ENCODE peak calls at places on chromosomes 16 and 17, in four cellular contexts. W is mucosa of descending colon; J is stimulated activated CD4-positive, alpha-beta T cell treated with anti-CD3 and anti-CD28 coated beads, Interleukin-2, amount 100 ng/mL, for 48 hours; V is substantia nigra. R is an unnamed sample.
A peak's percentile ranks its signal among the peaks of the same experiment; 100 is the strongest.

GRCh38 chr17:76131061-76131691 is 9.9 kb downstream of the FOXJ1 start:
- DNase-seq in W (no peak), J (no peak), V (no peak), R (no peak)

GRCh38 chr17:29619251-29619650 is 3.5 kb downstream of the CORO6 start:
- DNase-seq in W (no peak), J (no peak), V (no peak), R (no peak)

GRCh38 chr16:26985100-26986065 is 81.3 kb upstream of the C16orf82 start:
- DNase-seq in W (no peak), J (no peak), V (no peak), R (no peak)

GRCh38 chr16:17431012-17431411 is 39.7 kb downstream of the XYLT1 start:
- DNase-seq in W (no peak), J (no peak), V (no peak), R (no peak)

GRCh38 chr17:45332989-45333701 is 16.3 kb upstream of the MAP3K14 start:
- DNase-seq in W (no peak), J (no peak), V (no peak), R (no peak)

GRCh38 chr17:61474934-61475333 is 22.7 kb downstream of the TBX4 start:
- DNase-seq in W (no peak), J (no peak), V (no peak), R (peak; percentile 16)

GRCh38 chr17:79865351-79866210 is 26.3 kb upstream of the CBX4 start:
- DNase-seq in W (no peak), J (no peak), V (no peak), R (peak; percentile 20)

GRCh38 chr17:65479282-65479681 is 82.2 kb downstream of the AXIN2 start:
- DNase-seq in W (no peak), J (no peak), V (no peak), R (no peak)

GRCh38 chr16:73082608-73083007 is 34.7 kb upstream of the ZFHX3 start:
- DNase-seq in W (no peak), J (no peak), V (no peak), R (no peak)

GRCh38 chr17:50148226-50149098 is 2.0 kb downstream of the PPP1R9B start:
- DNase-seq in W (peak; percentile 71), J (no peak), V (no peak), R (peak; percentile 82)

GRCh38 chr17:74547736-74548135 is 1.8 kb upstream of the CD300C start:
- DNase-seq in W (no peak), J (no peak), V (no peak), R (peak; percentile 26)

GRCh38 chr17:46911311-46911710 is 11.6 kb upstream of the GOSR2 start:
- DNase-seq in W (no peak), J (no peak), V (no peak), R (no peak)

GRCh38 chr17:17663160-17664072 is 17.8 kb upstream of the RAI1 start:
- DNase-seq in W (peak; percentile 59), J (peak; percentile 46), V (no peak), R (peak; percentile 55)

GRCh38 chr17:13030459-13031305 is 12.9 kb upstream of the ELAC2 start:
- DNase-seq in W (peak; percentile 70), J (peak; percentile 51), V (peak; percentile 8), R (no peak)

GRCh38 chr17:28570716-28571254 is 539 bp downstream of the PIGS start:
- DNase-seq in W (peak; percentile 62), J (peak; percentile 45), V (no peak), R (peak; percentile 54)

GRCh38 chr17:2542056-2542455 is 30.4 kb upstream of the METTL16 start:
- DNase-seq in W (no peak), J (no peak), V (no peak), R (no peak)

GRCh38 chr16:74608944-74609343 is 2.0 kb upstream of the GLG1 start:
- DNase-seq in W (peak; percentile 19), J (no peak), V (no peak), R (no peak)

GRCh38 chr17:67378444-67379250 is 1.6 kb downstream of the PITPNC1 start:
- DNase-seq in W (peak; percentile 80), J (peak; percentile 72), V (peak; percentile 46), R (peak; percentile 81)

GRCh38 chr17:48522990-48523389 is 7.8 kb downstream of the HOXB1 start:
- DNase-seq in W (no peak), J (no peak), V (no peak), R (no peak)

GRCh38 chr16:69406780-69407331 is 17.6 kb upstream of the CYB5B start:
- DNase-seq in W (no peak), J (no peak), V (no peak), R (no peak)

GRCh38 chr17:29115906-29116651 is 64.1 kb downstream of the MYO18A start:
- DNase-seq in W (no peak), J (peak; percentile 41), V (no peak), R (no peak)

GRCh38 chr17:76398523-76399174 is 14.2 kb downstream of the SPHK1 start:
- DNase-seq in W (no peak), J (no peak), V (no peak), R (no peak)

GRCh38 chr16:27470567-27471431 is 68.8 kb downstream of the IL21R start:
- DNase-seq in W (no peak), J (no peak), V (no peak), R (no peak)

GRCh38 chr17:42233148-42233547 is 38.9 kb upstream of the GHDC start:
- DNase-seq in W (no peak), J (no peak), V (no peak), R (no peak)

R was measured in lower lobe of right lung.